ENCODE peak calls at places on chromosome 5, in four cellular contexts. Z is HCT116, I is K562, W is HepG2. X is an unnamed sample.
A peak's percentile ranks its signal among the peaks of the same experiment; 100 is the strongest.

GRCh38 chr5:42887094-42887493 is 75.4 kb upstream of the SELENOP start:
- DNase-seq in Z (peak; percentile 42), I (no peak), W (no peak), X (no peak)

GRCh38 chr5:113330533-113331200 is 104.1 kb downstream of the TSSK1B start:
- DNase-seq in Z (peak; percentile 54), I (peak; percentile 19), W (peak; percentile 19), X (peak; percentile 40)

GRCh38 chr5:82358454-82358853 is 80.3 kb upstream of the RPS23 start:
- DNase-seq in Z (no peak), I (no peak), W (no peak), X (no peak)

GRCh38 chr5:107805166-107805565 is 134.4 kb upstream of the EFNA5 start:
- DNase-seq in Z (no peak), I (no peak), W (no peak), X (no peak)

GRCh38 chr5:1840741-1841521 is 39.7 kb downstream of the NDUFS6 start:
- DNase-seq in Z (no peak), I (no peak), W (no peak), X (peak; percentile 55)

GRCh38 chr5:150461231-150461630 is 11.7 kb upstream of the RPS14 start:
- DNase-seq in Z (no peak), I (peak; percentile 66), W (no peak), X (no peak)

GRCh38 chr5:74251106-74252032 is 389.2 kb downstream of the ENC1 start:
- DNase-seq in Z (no peak), I (peak; percentile 12), W (peak; percentile 24), X (no peak)

GRCh38 chr5:36396640-36397039 is 94.9 kb upstream of the RANBP3L start:
- DNase-seq in Z (no peak), I (no peak), W (peak; percentile 35), X (no peak)

GRCh38 chr5:53971566-53971965 is 338.8 kb downstream of the ARL15 start:
- DNase-seq in Z (no peak), I (no peak), W (no peak), X (no peak)

GRCh38 chr5:112240011-112240410 is 179.1 kb downstream of the EPB41L4A start:
- DNase-seq in Z (no peak), I (no peak), W (no peak), X (no peak)

GRCh38 chr5:28517691-28518090 is 1479.3 kb upstream of the CDH9 start:
- DNase-seq in Z (no peak), I (no peak), W (no peak), X (no peak)

GRCh38 chr5:149379807-149380374 is 799 bp upstream of the IL17B start:
- DNase-seq in Z (no peak), I (no peak), W (no peak), X (no peak)

GRCh38 chr5:72314571-72315172 is 5.4 kb downstream of the MRPS27 start:
- DNase-seq in Z (no peak), I (peak; percentile 23), W (peak; percentile 71), X (peak; percentile 17)

GRCh38 chr5:88144219-88145040 is 124.2 kb downstream of the TMEM161B start:
- DNase-seq in Z (no peak), I (no peak), W (no peak), X (peak; percentile 5)

GRCh38 chr5:9430306-9430705 is 115.6 kb downstream of the SEMA5A start:
- DNase-seq in Z (no peak), I (no peak), W (no peak), X (no peak)

GRCh38 chr5:1883120-1883924 is 597 bp upstream of the IRX4 start:
- DNase-seq in Z (no peak), I (no peak), W (no peak), X (peak; percentile 71)

GRCh38 chr5:50439221-50439620 is 1.9 kb downstream of the EMB start:
- DNase-seq in Z (no peak), I (no peak), W (no peak), X (no peak)

GRCh38 chr5:141050622-141051525 is at the start of gene PCDHB1:
- DNase-seq in Z (no peak), I (no peak), W (no peak), X (peak; percentile 12)

GRCh38 chr5:142474426-142474825 is 149.6 kb upstream of the SPRY4 start:
- DNase-seq in Z (no peak), I (no peak), W (no peak), X (no peak)

GRCh38 chr5:89037090-89037489 is 154.1 kb upstream of the MEF2C start:
- DNase-seq in Z (no peak), I (no peak), W (peak; percentile 2), X (no peak)

GRCh38 chr5:5409151-5409810 is 13.2 kb upstream of the ICE1 start:
- DNase-seq in Z (no peak), I (no peak), W (no peak), X (no peak)

GRCh38 chr5:14197056-14197455 is 53.9 kb downstream of the TRIO start:
- DNase-seq in Z (no peak), I (no peak), W (no peak), X (no peak)

GRCh38 chr5:143362828-143363227 is 40.7 kb downstream of the NR3C1 start:
- DNase-seq in Z (no peak), I (no peak), W (peak; percentile 21), X (no peak)

GRCh38 chr5:145681686-145682085 is 153.5 kb downstream of the PRELID2 start:
- DNase-seq in Z (peak; percentile 75), I (peak; percentile 73), W (peak; percentile 83), X (peak; percentile 51)

GRCh38 chr5:140966293-140967225 is at the start of gene PCDHAC2:
- DNase-seq in Z (peak; percentile 48), I (no peak), W (no peak), X (peak; percentile 83)

GRCh38 chr5:8843766-8844165 is 702.1 kb downstream of the SEMA5A start:
- DNase-seq in Z (no peak), I (no peak), W (no peak), X (no peak)

GRCh38 chr5:146825033-146825432 is 53.5 kb downstream of the PPP2R2B start:
- DNase-seq in Z (no peak), I (no peak), W (peak; percentile 6), X (no peak)

GRCh38 chr5:133489632-133490031 is 122.7 kb downstream of the FSTL4 start:
- DNase-seq in Z (peak; percentile 47), I (no peak), W (peak; percentile 13), X (no peak)

GRCh38 chr5:93582677-93583524 is at the start of gene NR2F1:
- DNase-seq in Z (peak; percentile 98), I (peak; percentile 68), W (peak; percentile 99), X (peak; percentile 80)

GRCh38 chr5:59174248-59174844 is 591.5 kb downstream of the RAB3C start:
- DNase-seq in Z (peak; percentile 47), I (peak; percentile 20), W (peak; percentile 63), X (peak; percentile 54)

GRCh38 chr5:61334224-61335196 is 2.5 kb downstream of the ZSWIM6 start:
- DNase-seq in Z (no peak), I (no peak), W (no peak), X (peak; percentile 27)

GRCh38 chr5:137034764-137035479 is 464.2 kb downstream of the SPOCK1 start:
- DNase-seq in Z (no peak), I (no peak), W (no peak), X (no peak)

GRCh38 chr5:137036630-137037029 is 462.5 kb downstream of the SPOCK1 start:
- DNase-seq in Z (no peak), I (no peak), W (no peak), X (no peak)

GRCh38 chr5:137034213-137034612 is 464.9 kb downstream of the SPOCK1 start:
- DNase-seq in Z (no peak), I (no peak), W (no peak), X (no peak)

GRCh38 chr5:137037848-137038247 is 461.3 kb downstream of the SPOCK1 start:
- DNase-seq in Z (no peak), I (no peak), W (no peak), X (no peak)

DNA sequence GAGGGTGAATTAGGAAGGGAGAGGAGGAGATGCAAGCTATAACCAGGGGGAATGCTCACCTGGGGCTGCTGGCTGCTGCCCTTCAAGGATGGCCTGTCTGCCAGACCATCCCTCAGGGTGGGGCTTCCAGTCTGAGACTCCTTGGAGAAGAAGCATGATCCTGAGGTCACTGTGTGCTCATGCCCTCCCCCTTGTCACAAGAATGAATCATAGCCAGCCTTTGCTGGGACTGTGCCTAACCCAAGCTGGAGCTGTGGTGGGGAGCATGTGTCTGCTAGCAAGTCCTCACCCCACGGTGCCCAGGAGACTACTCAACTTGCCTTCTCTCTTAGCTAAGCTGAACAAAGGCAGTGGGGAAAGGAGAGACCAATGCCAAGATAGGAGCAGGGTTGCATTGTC is 463.6 kb downstream of the SPOCK1 start:
- DNase-seq in Z (no peak), I (no peak), W (no peak), X (no peak)
- TF ChIP-seq ELF1 in Z (no peak), I (no peak), W (no peak), X (no peak)

DNA sequence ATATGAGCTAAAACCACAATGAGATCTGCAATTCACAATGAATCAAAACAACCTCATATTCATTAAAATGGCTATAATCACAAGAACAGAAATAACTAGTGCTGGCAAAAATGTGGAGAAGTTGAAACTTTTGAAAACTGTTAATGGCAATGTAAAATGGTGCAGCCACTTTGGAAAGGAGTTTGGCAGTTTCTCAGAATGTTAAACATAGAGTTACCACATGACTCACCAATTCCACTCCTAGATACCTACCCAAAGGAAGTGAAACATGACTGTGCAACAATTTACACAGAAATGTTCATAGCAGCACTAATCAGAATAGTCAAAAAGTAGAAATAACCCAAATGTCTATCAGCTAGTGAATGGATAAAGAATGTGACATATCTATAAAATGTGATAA is 862.2 kb downstream of the DTWD2 start:
- DNase-seq in Z (no peak), I (no peak), W (no peak), X (no peak)
- TF ChIP-seq ELF1 in Z (no peak), I (no peak), W (no peak), X (no peak)

GRCh38 chr5:139141841-139142240 is 56.3 kb downstream of the SIL1 start:
- DNase-seq in Z (peak; percentile 1), I (no peak), W (peak; percentile 62), X (no peak)
- TF ChIP-seq ELF1 in Z (no peak), I (no peak), W (no peak), X (no peak)

GRCh38 chr5:135193213-135194125 is 159.4 kb upstream of the PITX1 start:
- DNase-seq in Z (no peak), I (peak; percentile 52), W (no peak), X (no peak)
- TF ChIP-seq ELF1 in Z (no peak), I (no peak), W (no peak), X (no peak)

GRCh38 chr5:178078197-178078995 is 34.9 kb upstream of the N4BP3 start:
- DNase-seq in Z (no peak), I (no peak), W (no peak), X (no peak)
- TF ChIP-seq ELF1 in Z (no peak), I (no peak), W (no peak), X (no peak)

GRCh38 chr5:171648279-171648774 is 137.3 kb upstream of the SMIM23 start:
- DNase-seq in Z (no peak), I (no peak), W (no peak), X (no peak)
- TF ChIP-seq ELF1 in Z (no peak), I (no peak), W (no peak), X (no peak)

DNA sequence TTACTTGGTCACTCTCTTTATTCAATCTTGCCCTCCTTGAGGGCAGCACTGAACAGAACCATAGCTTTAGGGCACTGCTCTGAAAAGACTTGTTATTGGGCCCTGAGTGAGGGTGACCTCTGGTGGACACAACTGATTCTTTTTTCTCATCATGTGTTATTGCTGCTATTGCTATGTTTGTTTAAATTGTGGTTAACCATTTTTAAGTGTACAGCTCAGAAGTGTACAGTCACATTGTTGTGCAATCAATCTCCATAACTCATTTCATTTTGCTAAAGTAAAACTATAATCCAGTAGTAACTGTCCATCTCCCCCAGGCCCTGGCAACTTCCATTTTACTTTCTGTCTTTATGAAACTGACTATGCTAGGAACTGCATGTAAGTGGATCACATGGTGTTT is 351.1 kb upstream of the RIOK2 start:
- DNase-seq in Z (peak; percentile 51), I (peak; percentile 3), W (peak; percentile 42), X (peak; percentile 41)
- TF ChIP-seq ELF1 in Z (no peak), I (no peak), W (no peak), X (no peak)

GRCh38 chr5:21254161-21254560 is 1266.2 kb upstream of the CDH18 start:
- DNase-seq in Z (no peak), I (no peak), W (no peak), X (no peak)
- TF ChIP-seq ELF1 in Z (no peak), I (no peak), W (no peak), X (no peak)